ENCODE peak calls at places on chromosome X, in five cellular contexts. I is A549, E is K562, U is GM12878, C is SK-N-SH. Z is an unnamed sample.

GRCh38 chrX:10952619-10953018 is 158.5 kb upstream of the HCCS start:
- DNase-seq in I (no peak), E (no peak), U (no peak), C (no peak), Z (peak)

GRCh38 chrX:51332188-51332942 is at the start of gene NUDT10:
- DNase-seq in I (peak), E (no peak), U (no peak), C (peak), Z (peak)

GRCh38 chrX:17613979-17614572 is 123.2 kb upstream of the SCML1 start:
- DNase-seq in I (peak), E (no peak), U (no peak), C (no peak), Z (peak)

GRCh38 chrX:150200820-150201287 is 162.3 kb upstream of the MAMLD1 start:
- DNase-seq in I (peak), E (peak), U (peak), C (peak), Z (peak)

GRCh38 chrX:85084770-85085393 is 81.2 kb downstream of the APOOL start:
- DNase-seq in I (peak), E (peak), U (peak), C (peak), Z (peak)

GRCh38 chrX:107654778-107655761 is 26.8 kb downstream of the PRPS1 start:
- DNase-seq in I (peak), E (peak), U (no peak), C (peak), Z (peak)

GRCh38 chrX:124736553-124737240 is 390.3 kb downstream of the SH2D1A start:
- DNase-seq in I (no peak), E (no peak), U (no peak), C (no peak), Z (no peak)

GRCh38 chrX:120205816-120206753 is 44.5 kb upstream of the ZBTB33 start:
- DNase-seq in I (no peak), E (no peak), U (no peak), C (no peak), Z (no peak)

GRCh38 chrX:107119281-107119680 is 659 bp upstream of the RBM41 start:
- DNase-seq in I (no peak), E (no peak), U (no peak), C (no peak), Z (no peak)

GRCh38 chrX:135520022-135520552 is 373 bp upstream of the INTS6L start:
- DNase-seq in I (no peak), E (no peak), U (no peak), C (no peak), Z (peak)

DNA sequence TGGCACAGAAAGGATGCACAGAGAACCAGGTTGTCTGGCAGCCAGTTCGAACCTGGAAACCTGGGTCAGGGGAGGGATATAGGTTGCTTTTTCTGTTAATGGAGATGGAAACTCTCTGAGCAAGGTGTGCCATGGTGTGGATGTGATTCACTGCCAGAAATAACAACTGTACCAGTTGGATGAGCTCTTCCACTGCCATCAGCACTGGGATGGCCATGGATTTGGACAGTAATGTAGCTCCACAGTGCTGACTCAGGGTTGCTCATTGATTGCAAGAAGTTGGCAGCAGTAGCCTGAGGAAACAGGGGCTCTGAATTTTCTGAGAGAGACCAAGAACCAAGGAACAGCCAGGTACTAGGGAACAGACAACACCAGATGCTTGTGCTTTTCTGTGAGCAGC is 33.8 kb downstream of the PNMA5 start:
- DNase-seq in I (no peak), E (no peak), U (no peak), C (no peak), Z (no peak)
- TF ChIP-seq RCOR1 in I (no peak), E (no peak), U (no peak), C (no peak), Z (no peak)

DNA sequence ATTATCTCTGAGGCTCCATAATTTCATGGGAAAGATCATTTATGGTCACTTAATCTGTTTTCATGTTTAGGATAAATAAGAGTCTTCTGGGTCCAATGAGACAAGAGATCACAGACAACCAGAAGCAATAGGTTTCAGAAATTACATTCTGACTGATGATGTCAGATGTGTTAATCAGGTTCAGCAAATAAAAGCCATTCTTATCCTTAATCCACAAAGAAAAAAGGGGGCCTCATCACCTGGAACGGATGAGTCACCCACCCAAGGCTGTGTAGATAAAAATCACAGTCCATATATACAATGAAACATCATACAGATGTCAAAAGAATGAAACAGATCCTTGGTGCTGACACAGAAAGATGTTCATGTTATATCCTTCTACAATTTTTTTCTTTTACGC is 36.6 kb downstream of the SYTL4 start:
- DNase-seq in I (no peak), E (no peak), U (no peak), C (peak), Z (no peak)
- TF ChIP-seq RCOR1 in I (no peak), E (no peak), U (no peak), C (no peak), Z (no peak)

GRCh38 chrX:130264573-130264972 is 4.1 kb downstream of the ZNF280C start:
- DNase-seq in I (peak), E (no peak), U (no peak), C (no peak), Z (peak)
- TF ChIP-seq RCOR1 in I (no peak), E (no peak), U (no peak), C (no peak), Z (no peak)

GRCh38 chrX:78377186-78377585 is 49.8 kb upstream of the CYSLTR1 start:
- DNase-seq in I (no peak), E (no peak), U (no peak), C (no peak), Z (no peak)

GRCh38 chrX:78378476-78379115 is 51.2 kb upstream of the CYSLTR1 start:
- DNase-seq in I (no peak), E (no peak), U (no peak), C (no peak), Z (no peak)

GRCh38 chrX:78375894-78376293 is 48.5 kb upstream of the CYSLTR1 start:
- DNase-seq in I (no peak), E (no peak), U (no peak), C (no peak), Z (no peak)
- TF ChIP-seq RCOR1 in I (no peak), E (no peak), U (no peak), C (no peak), Z (no peak)